ENCODE peak calls at places on chromosome 22, in six cellular contexts. One of them, this sample, is unnamed.

GRCh38 chr22:49197500-49197899 is 630.2 kb downstream of the BRD1 start:
- DNase-seq in GM19239: no peak
- DNase-seq in SK-N-SH: no peak
- DNase-seq in fibroblast of lung: no peak
- DNase-seq in dorsolateral prefrontal cortex: peak
- DNase-seq in HFFc6: no peak
- DNase-seq in this sample: no peak

GRCh38 chr22:32864041-32864440 is 62.5 kb downstream of the TIMP3 start:
- DNase-seq in GM19239: no peak
- DNase-seq in SK-N-SH: no peak
- DNase-seq in fibroblast of lung: no peak
- DNase-seq in dorsolateral prefrontal cortex: no peak
- DNase-seq in HFFc6: no peak
- DNase-seq in this sample: no peak

GRCh38 chr22:20438066-20438677 is 547 bp upstream of the SCARF2 start:
- DNase-seq in GM19239: no peak
- DNase-seq in SK-N-SH: no peak
- DNase-seq in fibroblast of lung: peak
- DNase-seq in dorsolateral prefrontal cortex: peak
- DNase-seq in HFFc6: no peak
- DNase-seq in this sample: no peak

GRCh38 chr22:24901448-24901847 is 45.0 kb downstream of the LHFPL7 start:
- DNase-seq in GM19239: no peak
- DNase-seq in SK-N-SH: no peak
- DNase-seq in fibroblast of lung: no peak
- DNase-seq in dorsolateral prefrontal cortex: no peak
- DNase-seq in HFFc6: no peak
- DNase-seq in this sample: no peak

GRCh38 chr22:37601540-37602442 is 6.8 kb upstream of the GGA1 start:
- DNase-seq in GM19239: no peak
- DNase-seq in SK-N-SH: no peak
- DNase-seq in fibroblast of lung: peak
- DNase-seq in dorsolateral prefrontal cortex: no peak
- DNase-seq in HFFc6: peak
- DNase-seq in this sample: no peak

GRCh38 chr22:38864361-38865191 is 7.4 kb downstream of the CBX6 start:
- DNase-seq in GM19239: no peak
- DNase-seq in SK-N-SH: no peak
- DNase-seq in fibroblast of lung: peak
- DNase-seq in dorsolateral prefrontal cortex: no peak
- DNase-seq in HFFc6: no peak
- DNase-seq in this sample: no peak

GRCh38 chr22:22032906-22033802 is 50.6 kb upstream of the TOP3B start:
- DNase-seq in GM19239: no peak
- DNase-seq in SK-N-SH: no peak
- DNase-seq in fibroblast of lung: no peak
- DNase-seq in dorsolateral prefrontal cortex: no peak
- DNase-seq in HFFc6: no peak
- DNase-seq in this sample: no peak

GRCh38 chr22:33337524-33337923 is 279.3 kb upstream of the SYN3 start:
- DNase-seq in GM19239: no peak
- DNase-seq in SK-N-SH: no peak
- DNase-seq in fibroblast of lung: no peak
- DNase-seq in dorsolateral prefrontal cortex: no peak
- DNase-seq in HFFc6: no peak
- DNase-seq in this sample: no peak

GRCh38 chr22:42344391-42344861 is 74.0 kb upstream of the TCF20 start:
- DNase-seq in GM19239: no peak
- DNase-seq in SK-N-SH: no peak
- DNase-seq in fibroblast of lung: peak
- DNase-seq in dorsolateral prefrontal cortex: peak
- DNase-seq in HFFc6: no peak
- DNase-seq in this sample: peak

GRCh38 chr22:49968313-49968830 is 7.8 kb downstream of the PIM3 start:
- DNase-seq in GM19239: no peak
- DNase-seq in SK-N-SH: peak
- DNase-seq in fibroblast of lung: no peak
- DNase-seq in dorsolateral prefrontal cortex: peak
- DNase-seq in HFFc6: no peak
- DNase-seq in this sample: no peak

GRCh38 chr22:37639070-37639760 is at the start of gene SH3BP1:
- DNase-seq in GM19239: no peak
- DNase-seq in SK-N-SH: peak
- DNase-seq in fibroblast of lung: peak
- DNase-seq in dorsolateral prefrontal cortex: no peak
- DNase-seq in HFFc6: no peak
- DNase-seq in this sample: no peak

GRCh38 chr22:22884888-22885840 is 2.5 kb upstream of the IGLL5 start:
- DNase-seq in GM19239: peak
- DNase-seq in SK-N-SH: no peak
- DNase-seq in fibroblast of lung: no peak
- DNase-seq in dorsolateral prefrontal cortex: no peak
- DNase-seq in HFFc6: no peak
- DNase-seq in this sample: no peak

GRCh38 chr22:30856699-30857098 is 111.9 kb downstream of the MORC2 start:
- DNase-seq in GM19239: no peak
- DNase-seq in SK-N-SH: no peak
- DNase-seq in fibroblast of lung: no peak
- DNase-seq in dorsolateral prefrontal cortex: no peak
- DNase-seq in HFFc6: no peak
- DNase-seq in this sample: no peak

GRCh38 chr22:49018601-49019000 is 809.1 kb downstream of the BRD1 start:
- DNase-seq in GM19239: no peak
- DNase-seq in SK-N-SH: no peak
- DNase-seq in fibroblast of lung: no peak
- DNase-seq in dorsolateral prefrontal cortex: peak
- DNase-seq in HFFc6: no peak
- DNase-seq in this sample: no peak

GRCh38 chr22:50706481-50707125 is 31.4 kb upstream of the ACR start:
- DNase-seq in GM19239: no peak
- DNase-seq in SK-N-SH: no peak
- DNase-seq in fibroblast of lung: no peak
- DNase-seq in dorsolateral prefrontal cortex: no peak
- DNase-seq in HFFc6: no peak
- DNase-seq in this sample: no peak

GRCh38 chr22:29156507-29156906 is 49.2 kb upstream of the EMID1 start:
- DNase-seq in GM19239: no peak
- DNase-seq in SK-N-SH: no peak
- DNase-seq in fibroblast of lung: no peak
- DNase-seq in dorsolateral prefrontal cortex: no peak
- DNase-seq in HFFc6: peak
- DNase-seq in this sample: peak

GRCh38 chr22:47044722-47045545 is 282.5 kb downstream of the TBC1D22A start:
- DNase-seq in GM19239: no peak
- DNase-seq in SK-N-SH: no peak
- DNase-seq in fibroblast of lung: no peak
- DNase-seq in dorsolateral prefrontal cortex: no peak
- DNase-seq in HFFc6: no peak
- DNase-seq in this sample: no peak

GRCh38 chr22:19577422-19577966 is 53.3 kb upstream of the CLDN5 start:
- DNase-seq in GM19239: no peak
- DNase-seq in SK-N-SH: no peak
- DNase-seq in fibroblast of lung: no peak
- DNase-seq in dorsolateral prefrontal cortex: no peak
- DNase-seq in HFFc6: no peak
- DNase-seq in this sample: no peak

GRCh38 chr22:31102441-31103081 is 4.8 kb downstream of the SELENOM start:
- DNase-seq in GM19239: no peak
- DNase-seq in SK-N-SH: no peak
- DNase-seq in fibroblast of lung: peak
- DNase-seq in dorsolateral prefrontal cortex: no peak
- DNase-seq in HFFc6: peak
- DNase-seq in this sample: no peak

GRCh38 chr22:33867118-33867863 is 53.0 kb downstream of the LARGE1 start:
- DNase-seq in GM19239: no peak
- DNase-seq in SK-N-SH: no peak
- DNase-seq in fibroblast of lung: peak
- DNase-seq in dorsolateral prefrontal cortex: no peak
- DNase-seq in HFFc6: no peak
- DNase-seq in this sample: no peak

GRCh38 chr22:44439356-44440223 is 58.4 kb downstream of the RTL6 start:
- DNase-seq in GM19239: no peak
- DNase-seq in SK-N-SH: no peak
- DNase-seq in fibroblast of lung: no peak
- DNase-seq in dorsolateral prefrontal cortex: no peak
- DNase-seq in HFFc6: no peak
- DNase-seq in this sample: no peak

GRCh38 chr22:38872831-38873248 is 824 bp upstream of the CBX6 start:
- DNase-seq in GM19239: no peak
- DNase-seq in SK-N-SH: peak
- DNase-seq in fibroblast of lung: peak
- DNase-seq in dorsolateral prefrontal cortex: peak
- DNase-seq in HFFc6: peak
- DNase-seq in this sample: peak

GRCh38 chr22:41504397-41504796 is 35.5 kb downstream of the ACO2 start:
- DNase-seq in GM19239: no peak
- DNase-seq in SK-N-SH: no peak
- DNase-seq in fibroblast of lung: no peak
- DNase-seq in dorsolateral prefrontal cortex: no peak
- DNase-seq in HFFc6: no peak
- DNase-seq in this sample: no peak

GRCh38 chr22:31853736-31854500 is 90.4 kb upstream of the YWHAH start:
- DNase-seq in GM19239: no peak
- DNase-seq in SK-N-SH: no peak
- DNase-seq in fibroblast of lung: no peak
- DNase-seq in dorsolateral prefrontal cortex: no peak
- DNase-seq in HFFc6: no peak
- DNase-seq in this sample: no peak

GRCh38 chr22:28949788-28950187 is 66.4 kb downstream of the ZNRF3 start:
- DNase-seq in GM19239: no peak
- DNase-seq in SK-N-SH: no peak
- DNase-seq in fibroblast of lung: no peak
- DNase-seq in dorsolateral prefrontal cortex: no peak
- DNase-seq in HFFc6: no peak
- DNase-seq in this sample: no peak

GRCh38 chr22:34255042-34255441 is 334.8 kb upstream of the LARGE1 start:
- DNase-seq in GM19239: no peak
- DNase-seq in SK-N-SH: no peak
- DNase-seq in fibroblast of lung: no peak
- DNase-seq in dorsolateral prefrontal cortex: no peak
- DNase-seq in HFFc6: no peak
- DNase-seq in this sample: no peak

GRCh38 chr22:19431641-19432091 is at the start of gene HIRA:
- DNase-seq in GM19239: peak
- DNase-seq in SK-N-SH: peak
- DNase-seq in fibroblast of lung: peak
- DNase-seq in dorsolateral prefrontal cortex: peak
- DNase-seq in HFFc6: peak
- DNase-seq in this sample: no peak

GRCh38 chr22:17606472-17606871 is 22.1 kb downstream of the ATP6V1E1 start:
- DNase-seq in GM19239: no peak
- DNase-seq in SK-N-SH: peak
- DNase-seq in fibroblast of lung: peak
- DNase-seq in dorsolateral prefrontal cortex: no peak
- DNase-seq in HFFc6: no peak
- DNase-seq in this sample: no peak

GRCh38 chr22:30186535-30186934 is 60.0 kb downstream of the LIF start:
- DNase-seq in GM19239: no peak
- DNase-seq in SK-N-SH: no peak
- DNase-seq in fibroblast of lung: no peak
- DNase-seq in dorsolateral prefrontal cortex: no peak
- DNase-seq in HFFc6: no peak
- DNase-seq in this sample: no peak

GRCh38 chr22:33747029-33747428 is 173.2 kb downstream of the LARGE1 start:
- DNase-seq in GM19239: no peak
- DNase-seq in SK-N-SH: no peak
- DNase-seq in fibroblast of lung: no peak
- DNase-seq in dorsolateral prefrontal cortex: no peak
- DNase-seq in HFFc6: no peak
- DNase-seq in this sample: no peak

GRCh38 chr22:38222797-38223119 is 21.0 kb downstream of the MAFF start:
- DNase-seq in GM19239: no peak
- DNase-seq in SK-N-SH: no peak
- DNase-seq in fibroblast of lung: no peak
- DNase-seq in dorsolateral prefrontal cortex: no peak
- DNase-seq in HFFc6: no peak
- DNase-seq in this sample: no peak

GRCh38 chr22:47057916-47058585 is 295.6 kb downstream of the TBC1D22A start:
- DNase-seq in GM19239: no peak
- DNase-seq in SK-N-SH: no peak
- DNase-seq in fibroblast of lung: no peak
- DNase-seq in dorsolateral prefrontal cortex: no peak
- DNase-seq in HFFc6: no peak
- DNase-seq in this sample: no peak

GRCh38 chr22:17891427-17892167 is 117.3 kb upstream of the BID start:
- DNase-seq in GM19239: no peak
- DNase-seq in SK-N-SH: peak
- DNase-seq in fibroblast of lung: no peak
- DNase-seq in dorsolateral prefrontal cortex: peak
- DNase-seq in HFFc6: no peak
- DNase-seq in this sample: peak

GRCh38 chr22:30606455-30607299 is at the start of gene TCN2:
- DNase-seq in GM19239: peak
- DNase-seq in SK-N-SH: peak
- DNase-seq in fibroblast of lung: peak
- DNase-seq in dorsolateral prefrontal cortex: peak
- DNase-seq in HFFc6: peak
- DNase-seq in this sample: peak

GRCh38 chr22:44709881-44710400 is 7.9 kb downstream of the PRR5 start:
- DNase-seq in GM19239: no peak
- DNase-seq in SK-N-SH: no peak
- DNase-seq in fibroblast of lung: no peak
- DNase-seq in dorsolateral prefrontal cortex: no peak
- DNase-seq in HFFc6: no peak
- DNase-seq in this sample: no peak

GRCh38 chr22:45318168-45318557 is 8.4 kb downstream of the FAM118A start:
- DNase-seq in GM19239: peak
- DNase-seq in SK-N-SH: peak
- DNase-seq in fibroblast of lung: peak
- DNase-seq in dorsolateral prefrontal cortex: peak
- DNase-seq in HFFc6: peak
- DNase-seq in this sample: no peak